ENCODE peak calls at places on chromosomes 16 and 17, in four cellular contexts. I, Q, E and K are unnamed samples.

GRCh38 chr16:85965125-85965524 is 66.2 kb downstream of the IRF8 start:
- DNase-seq in E (no peak), Q (no peak), I (no peak), K (no peak)

GRCh38 chr16:82832861-82833260 is 206.1 kb downstream of the CDH13 start:
- DNase-seq in I (no peak), E (no peak), Q (peak; percentile 81), K (no peak)

GRCh38 chr16:28596840-28597691 is at the start of gene SULT1A2:
- DNase-seq in Q (no peak), E (no peak), I (peak; percentile 26), K (no peak)

GRCh38 chr17:75763613-75764416 is 1.2 kb downstream of the GALK1 start:
- DNase-seq in I (no peak), Q (no peak), E (no peak), K (no peak)

GRCh38 chr16:87207965-87208364 is 109.2 kb downstream of the C16orf95 start:
- DNase-seq in E (no peak), Q (no peak), I (no peak), K (no peak)

GRCh38 chr17:47978324-47978723 is 7.4 kb downstream of the CDK5RAP3 start:
- DNase-seq in E (peak; percentile 23), Q (peak; percentile 57), I (no peak), K (peak; percentile 20)

GRCh38 chr17:30493802-30494201 is 16.6 kb downstream of the GOSR1 start:
- DNase-seq in I (no peak), E (no peak), Q (no peak), K (no peak)

GRCh38 chr16:84684592-84684965 is 15.2 kb upstream of the USP10 start:
- DNase-seq in E (no peak), Q (no peak), I (no peak), K (no peak)

GRCh38 chr16:11084484-11085024 is 140.2 kb downstream of the CLEC16A start:
- DNase-seq in Q (peak; percentile 88), E (no peak), I (peak; percentile 58), K (no peak)

GRCh38 chr16:48361012-48361411 is 24.2 kb downstream of the SIAH1 start:
- DNase-seq in I (no peak), Q (no peak), E (no peak), K (no peak)

GRCh38 chr16:83005653-83006160 is 378.9 kb downstream of the CDH13 start:
- DNase-seq in I (no peak), E (no peak), Q (peak; percentile 16), K (no peak)

GRCh38 chr17:66849136-66849655 is 14.3 kb downstream of the CACNG5 start:
- DNase-seq in Q (no peak), E (no peak), I (no peak), K (no peak)

GRCh38 chr17:27319536-27320221 is 25.8 kb downstream of the WSB1 start:
- DNase-seq in Q (no peak), E (no peak), I (no peak), K (no peak)

GRCh38 chr17:80924807-80925610 is 66.6 kb upstream of the CHMP6 start:
- DNase-seq in I (no peak), Q (no peak), E (no peak), K (no peak)

GRCh38 chr16:47995354-47995753 is 160.4 kb downstream of the ABCC12 start:
- DNase-seq in I (no peak), Q (no peak), E (no peak), K (no peak)

GRCh38 chr17:50037321-50038107 is 18.4 kb upstream of the ITGA3 start:
- DNase-seq in I (no peak), E (no peak), Q (peak; percentile 93), K (no peak)